ENCODE peak calls at places on chromosome 11, in five cellular contexts. G, T, X, P and H are unnamed samples.

GRCh38 chr11:71537537-71537936 is 288 bp upstream of the KRTAP5-8 start:
- DNase-seq in G (no peak), T (peak), X (no peak), P (peak), H (no peak)

GRCh38 chr11:66860449-66860831 is 3.6 kb downstream of the LRFN4 start:
- DNase-seq in G (no peak), T (no peak), X (no peak), P (no peak), H (no peak)

GRCh38 chr11:2644844-2645778 is 54.7 kb downstream of the KCNQ1OT1 start:
- DNase-seq in G (no peak), T (no peak), X (no peak), P (no peak), H (no peak)

GRCh38 chr11:67332081-67332691 is 21.2 kb downstream of the POLD4 start:
- DNase-seq in G (no peak), T (no peak), X (no peak), P (no peak), H (no peak)

GRCh38 chr11:134260503-134260902 is 7.1 kb downstream of the ACAD8 start:
- DNase-seq in G (no peak), T (no peak), X (no peak), P (no peak), H (no peak)

GRCh38 chr11:134098566-134099184 is 29.8 kb downstream of the JAM3 start:
- DNase-seq in G (peak), T (no peak), X (no peak), P (no peak), H (no peak)

GRCh38 chr11:65851083-65851579 is 6.8 kb downstream of the CFL1 start:
- DNase-seq in G (no peak), T (no peak), X (no peak), P (no peak), H (no peak)

GRCh38 chr11:94845622-94846021 is 77.5 kb downstream of the AMOTL1 start:
- DNase-seq in G (no peak), T (no peak), X (no peak), P (no peak), H (no peak)

GRCh38 chr11:21556936-21557335 is 635.9 kb upstream of the ANO5 start:
- DNase-seq in G (no peak), T (no peak), X (peak), P (peak), H (no peak)

GRCh38 chr11:26849009-26849408 is 127.1 kb upstream of the SLC5A12 start:
- DNase-seq in G (no peak), T (peak), X (no peak), P (peak), H (no peak)

GRCh38 chr11:121134758-121135312 is 33.8 kb downstream of the TECTA start:
- DNase-seq in G (no peak), T (no peak), X (no peak), P (no peak), H (no peak)

GRCh38 chr11:123072279-123072678 is 10.3 kb upstream of the HSPA8 start:
- DNase-seq in G (no peak), T (no peak), X (no peak), P (no peak), H (no peak)

GRCh38 chr11:10807629-10808552 is 835 bp downstream of the EIF4G2 start:
- DNase-seq in G (peak), T (peak), X (no peak), P (peak), H (peak)

GRCh38 chr11:95684701-95685100 is 104.9 kb downstream of the FAM76B start:
- DNase-seq in G (no peak), T (no peak), X (no peak), P (no peak), H (no peak)

GRCh38 chr11:34302046-34302921 is 55.5 kb downstream of the ABTB2 start:
- DNase-seq in G (peak), T (no peak), X (no peak), P (no peak), H (no peak)

GRCh38 chr11:33967451-33967850 is 75.6 kb upstream of the LMO2 start:
- DNase-seq in G (no peak), T (no peak), X (no peak), P (no peak), H (no peak)